ENCODE peak calls at places on chromosomes 7 and 10, in four cellular contexts. D is NCI-H1417 treated with DMSO at 0.1 percent for 48 hours; X is AG09309; A is stimulated activated CD4-positive, alpha-beta T cell treated with anti-CD3 and anti-CD28 coated beads, Interleukin-12 subunit alpha, Interleukin-12 subunit beta, amount 100 ng/mL, for 4 hours. W is an unnamed sample.
A peak's percentile ranks its signal among the peaks of the same experiment; 100 is the strongest.

GRCh38 chr10:87661861-87662785 is 2.4 kb downstream of the PAPSS2 start:
- DNase-seq in X (no peak), D (no peak), A (no peak), W (no peak)

GRCh38 chr7:147547252-147547897 is 1043.2 kb upstream of the C7orf33 start:
- DNase-seq in D (no peak), X (no peak), A (no peak), W (no peak)

GRCh38 chr10:17851611-17852010 is 42.5 kb downstream of the MRC1 start:
- DNase-seq in D (no peak), X (no peak), A (no peak), W (no peak)

GRCh38 chr7:71239517-71239916 is 107.6 kb downstream of the GALNT17 start:
- DNase-seq in X (no peak), D (no peak), A (no peak), W (no peak)

GRCh38 chr7:47379629-47380324 is 202.1 kb downstream of the TNS3 start:
- DNase-seq in X (no peak), D (no peak), A (no peak), W (no peak)

GRCh38 chr7:81484266-81484665 is 285.6 kb downstream of the HGF start:
- DNase-seq in A (no peak), X (peak; percentile 90), D (no peak), W (no peak)

GRCh38 chr7:67105382-67105781 is 108.7 kb downstream of the TYW1 start:
- DNase-seq in A (no peak), D (no peak), X (peak; percentile 35), W (no peak)

GRCh38 chr7:128425851-128426250 is 16.1 kb upstream of the IMPDH1 start:
- DNase-seq in D (no peak), X (no peak), A (peak; percentile 78), W (no peak)

GRCh38 chr10:111076191-111076681 is 593 bp upstream of the ADRA2A start:
- DNase-seq in A (peak; percentile 51), D (no peak), X (no peak), W (no peak)

GRCh38 chr10:114821915-114822770 is 563 bp downstream of the FHIP2A start:
- DNase-seq in X (no peak), D (no peak), A (peak; percentile 17), W (no peak)

GRCh38 chr7:16962986-16963385 is 81.2 kb upstream of the AGR3 start:
- DNase-seq in A (no peak), X (no peak), D (no peak), W (no peak)

GRCh38 chr10:49606981-49607535 is 3.1 kb upstream of the SLC18A3 start:
- DNase-seq in A (peak; percentile 51), X (peak; percentile 11), D (no peak), W (no peak)

GRCh38 chr7:12303507-12303906 is 92.4 kb downstream of the TMEM106B start:
- DNase-seq in A (no peak), D (no peak), X (no peak), W (no peak)

GRCh38 chr7:142908921-142909870 is 23.7 kb upstream of the TRPV6 start:
- DNase-seq in A (no peak), X (no peak), D (no peak), W (no peak)

GRCh38 chr10:126233182-126233581 is 155.1 kb downstream of the ADAM12 start:
- DNase-seq in X (no peak), D (no peak), A (no peak), W (no peak)

GRCh38 chr10:132402781-132403241 is 5.8 kb downstream of the PWWP2B start:
- DNase-seq in D (no peak), A (no peak), X (no peak), W (no peak)

GRCh38 chr10:61894150-61894549 is 7.3 kb upstream of the ARID5B start:
- DNase-seq in X (no peak), D (no peak), A (no peak), W (no peak)

GRCh38 chr7:29287366-29287765 is 92.8 kb downstream of the CHN2 start:
- DNase-seq in X (no peak), A (no peak), D (no peak), W (no peak)

GRCh38 chr10:48247680-48248079 is 26.8 kb downstream of the FRMPD2 start:
- DNase-seq in A (no peak), D (no peak), X (no peak), W (no peak)

GRCh38 chr10:59175538-59176240 is 754 bp upstream of the PHYHIPL start:
- DNase-seq in A (no peak), D (peak; percentile 16), X (no peak), W (no peak)

GRCh38 chr10:86446987-86447386 is 74.6 kb downstream of the WAPL start:
- DNase-seq in A (no peak), X (no peak), D (no peak), W (no peak)

GRCh38 chr7:28407643-28408042 is 4.7 kb upstream of the CREB5 start:
- DNase-seq in D (no peak), A (no peak), X (peak; percentile 61), W (no peak)

GRCh38 chr10:74078037-74078436 is 72.6 kb downstream of the AP3M1 start:
- DNase-seq in A (peak; percentile 9), X (no peak), D (no peak), W (no peak)

GRCh38 chr7:135690566-135690965 is 28.3 kb downstream of the STMP1 start:
- DNase-seq in D (no peak), A (no peak), X (no peak), W (no peak)

GRCh38 chr10:78865518-78865835 is 203.3 kb upstream of the ZMIZ1 start:
- DNase-seq in X (no peak), D (no peak), A (no peak), W (no peak)

GRCh38 chr7:91169819-91170218 is 94.4 kb upstream of the FZD1 start:
- DNase-seq in D (peak; percentile 20), X (no peak), A (no peak), W (no peak)

GRCh38 chr10:1665262-1665661 is 72.1 kb downstream of the ADARB2 start:
- DNase-seq in X (no peak), D (no peak), A (no peak), W (no peak)

GRCh38 chr10:43110318-43111071 is 27.8 kb upstream of the CSGALNACT2 start:
- DNase-seq in D (no peak), A (no peak), X (peak; percentile 41), W (no peak)

GRCh38 chr7:3028071-3028766 is 15.4 kb downstream of the CARD11 start:
- DNase-seq in D (no peak), A (peak; percentile 38), X (no peak), W (no peak)

GRCh38 chr7:133540096-133540860 is 287.4 kb downstream of the EXOC4 start:
- DNase-seq in D (no peak), A (no peak), X (no peak), W (no peak)

GRCh38 chr10:125004571-125005311 is 62.8 kb downstream of the ZRANB1 start:
- DNase-seq in D (no peak), X (no peak), A (no peak), W (no peak)

W was measured in SIG-M5.